ENCODE peak calls at places on chromosomes 2 and 18, in ten cellular contexts. W, K, N, F, B, L, H, Y, G and T are unnamed samples.

GRCh38 chr2:167212054-167212648 is 323.9 kb downstream of the XIRP2 start:
- DNase-seq in W (peak; percentile 47), K (peak; percentile 10), N (no peak), F (peak; percentile 65), B (no peak), L (peak; percentile 90), H (peak; percentile 49), Y (no peak), G (peak; percentile 79), T (peak; percentile 7)

GRCh38 chr2:223488814-223489213 is 113.3 kb downstream of the SCG2 start:
- DNase-seq in W (no peak), K (no peak), N (no peak), F (peak; percentile 41), B (no peak), L (no peak), H (peak; percentile 1), Y (no peak), G (peak; percentile 65), T (peak; percentile 36)

GRCh38 chr2:213848631-213849030 is 562.2 kb upstream of the VWC2L start:
- DNase-seq in W (no peak), K (no peak), N (no peak), F (no peak), B (no peak), L (peak; percentile 47), H (no peak), Y (no peak), G (peak; percentile 63), T (no peak)

GRCh38 chr18:67417864-67418523 is 98.5 kb downstream of the DSEL start:
- DNase-seq in W (no peak), K (no peak), N (peak; percentile 17), F (peak; percentile 78), B (no peak), L (peak; percentile 59), H (peak; percentile 61), Y (no peak), G (peak; percentile 73), T (no peak)

GRCh38 chr2:176110975-176111663 is 4.0 kb downstream of the HOXD11 start:
- DNase-seq in W (peak; percentile 69), K (no peak), N (no peak), F (peak; percentile 78), B (no peak), L (peak; percentile 65), H (peak; percentile 66), Y (no peak), G (peak; percentile 67), T (no peak)

GRCh38 chr2:151762694-151763093 is 28.4 kb upstream of the NEB start:
- DNase-seq in W (no peak), K (no peak), N (no peak), F (no peak), B (no peak), L (no peak), H (no peak), Y (no peak), G (peak; percentile 84), T (no peak)

GRCh38 chr2:43774617-43775016 is 778 bp downstream of the DYNC2LI1 start:
- DNase-seq in W (no peak), K (no peak), N (no peak), F (no peak), B (no peak), L (no peak), H (no peak), Y (no peak), G (no peak), T (no peak)

GRCh38 chr2:157468931-157469708 is 25.2 kb upstream of the CYTIP start:
- DNase-seq in W (no peak), K (no peak), N (no peak), F (no peak), B (no peak), L (peak; percentile 46), H (peak; percentile 3), Y (no peak), G (peak; percentile 61), T (no peak)

GRCh38 chr2:212484563-212485080 is 54.0 kb downstream of the ERBB4 start:
- DNase-seq in W (no peak), K (no peak), N (no peak), F (peak; percentile 22), B (no peak), L (no peak), H (no peak), Y (no peak), G (peak; percentile 36), T (no peak)